ENCODE peak calls at places on chromosomes 7 and 10, in six cellular contexts. One of them, this sample, is unnamed.

GRCh38 chr7:75945297-75946168 is 30.6 kb downstream of the POR start:
- DNase-seq in neural progenitor cell: no peak
- DNase-seq in RWPE1: no peak
- DNase-seq in AG09309: no peak
- DNase-seq in coronary artery: no peak
- DNase-seq in neural crest cell: no peak
- DNase-seq in this sample: no peak

GRCh38 chr10:133204226-133205015 is 25.6 kb upstream of the UTF1 start:
- DNase-seq in coronary artery: no peak
- DNase-seq in AG09309: no peak
- DNase-seq in neural crest cell: no peak
- DNase-seq in RWPE1: no peak
- DNase-seq in neural progenitor cell: no peak
- DNase-seq in this sample: no peak

GRCh38 chr10:18793951-18794350 is 134.7 kb downstream of the ARL5B start:
- DNase-seq in AG09309: no peak
- DNase-seq in neural crest cell: no peak
- DNase-seq in coronary artery: no peak
- DNase-seq in neural progenitor cell: peak
- DNase-seq in RWPE1: peak
- DNase-seq in this sample: no peak

GRCh38 chr10:6204063-6204340 is 1.3 kb downstream of the PFKFB3 start:
- DNase-seq in neural progenitor cell: peak
- DNase-seq in neural crest cell: no peak
- DNase-seq in coronary artery: no peak
- DNase-seq in AG09309: no peak
- DNase-seq in RWPE1: peak
- DNase-seq in this sample: peak

GRCh38 chr10:16602104-16602735 is 80.5 kb upstream of the C1QL3 start:
- DNase-seq in coronary artery: no peak
- DNase-seq in neural crest cell: no peak
- DNase-seq in RWPE1: no peak
- DNase-seq in AG09309: no peak
- DNase-seq in neural progenitor cell: no peak
- DNase-seq in this sample: no peak

GRCh38 chr7:75662579-75663301 is 76.0 kb downstream of the HIP1 start:
- DNase-seq in coronary artery: no peak
- DNase-seq in neural crest cell: no peak
- DNase-seq in neural progenitor cell: no peak
- DNase-seq in RWPE1: no peak
- DNase-seq in AG09309: no peak
- DNase-seq in this sample: no peak

GRCh38 chr7:88169717-88170320 is 50.0 kb downstream of the SRI start:
- DNase-seq in coronary artery: no peak
- DNase-seq in AG09309: no peak
- DNase-seq in neural progenitor cell: peak
- DNase-seq in RWPE1: peak
- DNase-seq in neural crest cell: no peak
- DNase-seq in this sample: no peak

GRCh38 chr7:34357068-34357467 is 300.9 kb upstream of the NPSR1 start:
- DNase-seq in neural progenitor cell: no peak
- DNase-seq in RWPE1: peak
- DNase-seq in AG09309: no peak
- DNase-seq in coronary artery: no peak
- DNase-seq in neural crest cell: no peak
- DNase-seq in this sample: no peak

GRCh38 chr7:55131421-55131929 is 112.7 kb downstream of the EGFR start:
- DNase-seq in neural progenitor cell: peak
- DNase-seq in neural crest cell: peak
- DNase-seq in coronary artery: no peak
- DNase-seq in AG09309: no peak
- DNase-seq in RWPE1: no peak
- DNase-seq in this sample: no peak

GRCh38 chr7:137886706-137887105 is 39.9 kb upstream of the DGKI start:
- DNase-seq in coronary artery: no peak
- DNase-seq in AG09309: no peak
- DNase-seq in neural crest cell: no peak
- DNase-seq in RWPE1: no peak
- DNase-seq in neural progenitor cell: no peak
- DNase-seq in this sample: no peak

GRCh38 chr7:141737118-141737835 is 881 bp upstream of the SSBP1 start:
- DNase-seq in coronary artery: no peak
- DNase-seq in AG09309: no peak
- DNase-seq in neural crest cell: no peak
- DNase-seq in RWPE1: peak
- DNase-seq in neural progenitor cell: no peak
- DNase-seq in this sample: no peak

GRCh38 chr7:42931447-42931833 is 534 bp downstream of the PSMA2 start:
- DNase-seq in coronary artery: no peak
- DNase-seq in neural progenitor cell: no peak
- DNase-seq in AG09309: no peak
- DNase-seq in RWPE1: no peak
- DNase-seq in neural crest cell: no peak
- DNase-seq in this sample: no peak

GRCh38 chr10:90289037-90289436 is 568.8 kb downstream of the HTR7 start:
- DNase-seq in RWPE1: no peak
- DNase-seq in neural progenitor cell: no peak
- DNase-seq in AG09309: no peak
- DNase-seq in coronary artery: no peak
- DNase-seq in neural crest cell: no peak
- DNase-seq in this sample: no peak

GRCh38 chr10:90286406-90286805 is 571.4 kb downstream of the HTR7 start:
- DNase-seq in neural crest cell: no peak
- DNase-seq in AG09309: no peak
- DNase-seq in neural progenitor cell: no peak
- DNase-seq in coronary artery: no peak
- DNase-seq in RWPE1: no peak
- DNase-seq in this sample: no peak

GRCh38 chr10:90293629-90294028 is 564.2 kb downstream of the HTR7 start:
- DNase-seq in AG09309: no peak
- DNase-seq in RWPE1: no peak
- DNase-seq in coronary artery: no peak
- DNase-seq in neural progenitor cell: no peak
- DNase-seq in neural crest cell: no peak
- DNase-seq in this sample: no peak

GRCh38 chr10:90286941-90287340 is 570.9 kb downstream of the HTR7 start:
- DNase-seq in neural crest cell: no peak
- DNase-seq in AG09309: no peak
- DNase-seq in neural progenitor cell: no peak
- DNase-seq in RWPE1: no peak
- DNase-seq in coronary artery: no peak
- DNase-seq in this sample: no peak

DNA sequence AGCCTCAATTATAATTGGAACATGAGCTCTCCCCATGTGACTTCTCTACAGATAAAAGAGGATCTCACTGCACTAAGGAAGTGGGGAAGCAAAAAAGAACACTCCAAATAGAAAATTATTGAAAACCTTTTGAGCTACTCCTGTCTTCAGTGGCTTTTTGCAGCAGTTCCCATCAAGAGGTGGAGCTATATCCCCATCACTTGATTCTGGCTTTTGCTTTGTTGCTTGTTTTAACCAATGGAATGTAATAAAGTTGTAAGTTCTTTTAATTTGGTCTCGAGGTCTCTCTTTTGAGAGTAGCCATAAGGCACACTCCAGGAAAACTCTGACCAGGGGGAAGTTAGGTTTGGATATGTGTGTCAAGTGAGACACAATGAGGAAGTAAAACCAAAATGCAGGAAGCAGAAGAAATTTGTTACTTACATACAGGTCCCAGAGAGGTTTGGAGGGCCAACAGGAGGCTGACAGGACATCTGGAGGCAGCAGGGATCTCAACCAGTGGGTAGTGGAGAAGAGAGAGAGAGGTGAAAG is 569.4 kb downstream of the HTR7 start:
- DNase-seq in RWPE1: peak
- DNase-seq in neural crest cell: no peak
- DNase-seq in neural progenitor cell: peak
- DNase-seq in coronary artery: no peak
- DNase-seq in AG09309: no peak
- DNase-seq in this sample: no peak
- TF ChIP-seq CTCF in RWPE1: no peak
- TF ChIP-seq CTCF in neural crest cell: no peak
- TF ChIP-seq CTCF in neural progenitor cell: peak
- TF ChIP-seq CTCF in coronary artery: no peak
- TF ChIP-seq CTCF in AG09309: no peak
- TF ChIP-seq CTCF in this sample: no peak

GRCh38 chr7:3007696-3008095 is 36.0 kb downstream of the CARD11 start:
- DNase-seq in RWPE1: no peak
- DNase-seq in AG09309: no peak
- DNase-seq in coronary artery: peak
- DNase-seq in neural crest cell: no peak
- DNase-seq in neural progenitor cell: no peak
- DNase-seq in this sample: no peak
- TF ChIP-seq CTCF in RWPE1: no peak
- TF ChIP-seq CTCF in AG09309: no peak
- TF ChIP-seq CTCF in coronary artery: no peak
- TF ChIP-seq CTCF in neural crest cell: no peak
- TF ChIP-seq CTCF in neural progenitor cell: no peak
- TF ChIP-seq CTCF in this sample: no peak

DNA sequence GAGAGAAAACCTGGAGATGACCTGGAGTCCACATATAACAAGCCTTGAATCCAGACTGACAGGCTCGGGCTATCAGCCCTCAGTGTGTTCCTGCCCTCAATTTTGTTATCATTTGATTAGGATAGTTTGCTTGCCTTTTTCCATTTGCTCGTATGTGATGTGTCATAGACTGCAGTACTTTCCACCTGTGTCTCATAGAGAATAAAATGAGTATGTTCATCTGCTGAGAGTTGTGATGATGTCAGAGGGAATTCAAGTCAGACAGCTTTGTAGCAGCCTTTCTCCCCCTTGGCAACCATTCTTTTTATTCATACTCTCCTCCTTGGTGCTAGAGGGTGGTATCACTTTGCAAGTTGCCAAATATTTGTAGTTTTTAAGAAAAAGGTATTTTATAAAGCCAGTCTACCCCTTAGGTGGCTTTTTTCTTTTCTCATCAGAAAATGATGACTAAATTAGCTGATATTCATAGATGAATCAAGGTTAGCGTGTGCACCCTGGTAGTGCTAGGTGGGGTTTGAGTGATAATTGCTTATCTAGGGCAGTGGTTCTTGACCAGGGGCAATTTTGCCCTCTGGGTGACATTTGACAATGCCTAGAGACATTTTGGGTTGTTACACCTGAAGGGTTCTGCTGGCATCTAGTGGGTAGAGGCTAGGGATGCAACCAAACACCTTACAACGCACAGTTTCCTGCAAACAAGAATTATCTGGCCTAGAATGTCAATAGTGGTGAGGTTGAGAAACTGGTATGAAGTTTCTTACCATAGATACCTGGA is 5.4 kb downstream of the SGPL1 start:
- DNase-seq in coronary artery: no peak
- DNase-seq in RWPE1: no peak
- DNase-seq in AG09309: no peak
- DNase-seq in neural crest cell: no peak
- DNase-seq in neural progenitor cell: peak
- DNase-seq in this sample: no peak
- TF ChIP-seq CTCF in coronary artery: no peak
- TF ChIP-seq CTCF in RWPE1: no peak
- TF ChIP-seq CTCF in AG09309: no peak
- TF ChIP-seq CTCF in neural crest cell: no peak
- TF ChIP-seq CTCF in neural progenitor cell: peak
- TF ChIP-seq CTCF in this sample: no peak

DNA sequence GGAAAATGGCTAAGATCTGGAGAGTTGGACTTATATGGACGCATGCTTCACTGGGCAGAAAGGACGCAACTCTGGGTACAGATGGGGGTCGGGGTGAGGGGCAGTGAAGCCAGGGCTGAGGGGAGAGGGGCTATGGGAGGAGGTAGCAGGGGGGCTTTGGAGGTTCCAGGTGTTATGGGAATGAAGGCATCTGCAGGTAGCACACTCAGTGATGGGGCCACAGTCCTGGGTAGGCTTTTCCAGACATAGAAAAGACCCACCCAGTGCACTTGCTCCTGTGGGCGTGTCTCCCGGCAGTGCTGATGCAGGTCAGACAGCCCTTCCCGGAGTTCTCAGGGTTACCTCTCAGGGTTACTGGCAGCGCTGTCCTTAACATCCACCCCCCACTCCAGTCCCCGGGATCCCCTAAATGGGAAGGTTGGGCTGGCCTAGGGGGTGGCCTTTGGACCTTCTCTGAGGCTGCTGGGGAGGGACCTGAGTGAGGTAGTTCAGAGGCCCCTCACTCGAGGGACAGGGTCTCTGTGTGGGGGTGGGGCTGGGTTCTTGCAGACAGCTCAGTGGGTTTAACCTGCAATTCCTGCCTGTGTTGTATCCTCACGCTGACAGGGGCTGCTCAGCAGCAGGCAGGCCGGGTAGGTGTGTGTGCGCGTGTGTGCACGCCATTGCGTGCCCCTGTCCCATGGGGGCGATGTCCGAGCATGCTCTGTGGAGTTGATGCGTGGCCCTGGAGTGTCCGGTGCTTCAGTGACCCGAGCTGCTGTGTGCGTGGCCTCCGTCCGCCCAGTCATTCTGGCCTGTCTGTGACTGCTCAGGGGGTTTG is 6.2 kb downstream of the ZYX start:
- DNase-seq in coronary artery: no peak
- DNase-seq in RWPE1: no peak
- DNase-seq in neural crest cell: no peak
- DNase-seq in AG09309: no peak
- DNase-seq in neural progenitor cell: peak
- DNase-seq in this sample: no peak
- TF ChIP-seq CTCF in coronary artery: no peak
- TF ChIP-seq CTCF in RWPE1: no peak
- TF ChIP-seq CTCF in neural crest cell: no peak
- TF ChIP-seq CTCF in AG09309: no peak
- TF ChIP-seq CTCF in neural progenitor cell: peak
- TF ChIP-seq CTCF in this sample: peak

DNA sequence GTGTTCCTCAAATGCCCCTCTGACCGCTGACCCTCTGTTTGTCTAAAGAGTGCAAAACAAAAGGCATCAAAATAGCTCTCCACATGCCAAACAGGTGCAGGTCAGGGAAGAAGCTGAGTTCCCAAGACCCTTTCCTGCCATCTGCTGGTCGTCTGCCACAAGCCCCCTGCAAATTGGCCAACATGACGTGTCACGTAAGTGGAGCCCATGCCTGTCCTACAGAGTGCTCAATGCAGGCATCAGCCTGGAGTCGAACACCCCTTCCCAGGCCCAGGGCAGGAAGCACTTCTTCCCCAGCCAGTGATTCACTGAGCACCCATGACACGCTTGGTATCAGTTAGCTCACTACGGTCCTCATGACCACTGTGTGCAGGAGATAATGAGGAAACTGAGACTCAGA is 14.1 kb downstream of the TMEM72 start:
- DNase-seq in AG09309: no peak
- DNase-seq in neural crest cell: peak
- DNase-seq in coronary artery: peak
- DNase-seq in RWPE1: no peak
- DNase-seq in neural progenitor cell: peak
- DNase-seq in this sample: peak
- TF ChIP-seq CTCF in AG09309: no peak
- TF ChIP-seq CTCF in neural crest cell: peak
- TF ChIP-seq CTCF in coronary artery: no peak
- TF ChIP-seq CTCF in RWPE1: no peak
- TF ChIP-seq CTCF in neural progenitor cell: peak
- TF ChIP-seq CTCF in this sample: peak

GRCh38 chr7:28956608-28957063 is 1.5 kb downstream of the TRIL start:
- DNase-seq in RWPE1: peak
- DNase-seq in coronary artery: no peak
- DNase-seq in neural crest cell: peak
- DNase-seq in neural progenitor cell: peak
- DNase-seq in AG09309: no peak
- DNase-seq in this sample: peak
- TF ChIP-seq CTCF in RWPE1: peak
- TF ChIP-seq CTCF in coronary artery: peak
- TF ChIP-seq CTCF in neural crest cell: peak
- TF ChIP-seq CTCF in neural progenitor cell: peak
- TF ChIP-seq CTCF in AG09309: peak
- TF ChIP-seq CTCF in this sample: peak